ENCODE peak calls at places on chromosomes 16 and 17, in four cellular contexts. N is right cardiac atrium; Z is CD4-positive, alpha-beta memory T cell; Y is heart right ventricle. E is an unnamed sample.

GRCh38 chr17:48546187-48546923 is 1.4 kb upstream of the HOXB2 start:
- DNase-seq in N (peak; percentile 28), Z (no peak), Y (no peak), E (no peak)

GRCh38 chr16:87303962-87304521 is 13.2 kb downstream of the C16orf95 start:
- DNase-seq in N (no peak), Z (no peak), Y (no peak), E (no peak)

GRCh38 chr17:36939944-36940312 is 2.7 kb downstream of the LHX1 start:
- DNase-seq in N (no peak), Z (no peak), Y (no peak), E (no peak)

GRCh38 chr17:2723505-2723996 is 12.0 kb upstream of the CLUH start:
- DNase-seq in N (no peak), Z (no peak), Y (no peak), E (no peak)

GRCh38 chr17:37828313-37829124 is 83.7 kb upstream of the HNF1B start:
- DNase-seq in N (no peak), Z (no peak), Y (no peak), E (peak; percentile 20)

GRCh38 chr16:46833465-46833810 is 2.5 kb upstream of the C16orf87 start:
- DNase-seq in N (no peak), Z (no peak), Y (no peak), E (no peak)

GRCh38 chr17:10155334-10156081 is 42.9 kb downstream of the GAS7 start:
- DNase-seq in N (no peak), Z (no peak), Y (no peak), E (no peak)

GRCh38 chr17:73285603-73285908 is 23.9 kb upstream of the CPSF4L start:
- DNase-seq in N (no peak), Z (no peak), Y (no peak), E (no peak)

GRCh38 chr17:8048736-8049135 is 9.9 kb downstream of the ALOX15B start:
- DNase-seq in N (no peak), Z (no peak), Y (no peak), E (no peak)

GRCh38 chr17:76726766-76727718 is at the start of gene METTL23:
- DNase-seq in N (peak; percentile 86), Z (peak; percentile 93), Y (peak; percentile 88), E (no peak)

GRCh38 chr17:71709271-71709670 is 411.5 kb upstream of the SOX9 start:
- DNase-seq in N (no peak), Z (no peak), Y (no peak), E (no peak)

GRCh38 chr16:86931410-86931941 is 353.1 kb downstream of the FOXL1 start:
- DNase-seq in N (peak; percentile 80), Z (no peak), Y (peak; percentile 77), E (no peak)

GRCh38 chr16:3434373-3434772 is 8.9 kb downstream of the ZNF597 start:
- DNase-seq in N (no peak), Z (no peak), Y (no peak), E (no peak)

GRCh38 chr16:12083625-12084024 is 107.1 kb downstream of the SNX29 start:
- DNase-seq in N (no peak), Z (no peak), Y (no peak), E (no peak)

GRCh38 chr16:69393898-69394849 is 8.4 kb upstream of the TERF2 start:
- DNase-seq in N (peak; percentile 32), Z (no peak), Y (no peak), E (no peak)

GRCh38 chr16:890217-890616 is 80.6 kb downstream of the LMF1 start:
- DNase-seq in N (peak; percentile 19), Z (no peak), Y (peak; percentile 54), E (no peak)

GRCh38 chr17:56867948-56868376 is 34.0 kb downstream of the DGKE start:
- DNase-seq in N (no peak), Z (no peak), Y (no peak), E (no peak)

GRCh38 chr17:45248132-45248936 is 13.6 kb downstream of the SPATA32 start:
- DNase-seq in N (peak; percentile 39), Z (peak; percentile 84), Y (no peak), E (peak; percentile 81)

GRCh38 chr17:19978206-19978802 is 676 bp upstream of the AKAP10 start:
- DNase-seq in N (no peak), Z (no peak), Y (no peak), E (no peak)

GRCh38 chr16:82345318-82345717 is 175.3 kb upstream of the MPHOSPH6 start:
- DNase-seq in N (no peak), Z (no peak), Y (no peak), E (no peak)

GRCh38 chr17:73357981-73358380 is 46.2 kb upstream of the CDC42EP4 start:
- DNase-seq in N (no peak), Z (no peak), Y (no peak), E (no peak)

GRCh38 chr16:15427648-15428239 is 6.6 kb upstream of the BMERB1 start:
- DNase-seq in N (peak; percentile 78), Z (peak; percentile 45), Y (peak; percentile 73), E (peak; percentile 44)

GRCh38 chr16:31072540-31073072 is 1.4 kb downstream of the ZNF668 start:
- DNase-seq in N (no peak), Z (no peak), Y (no peak), E (peak; percentile 45)

GRCh38 chr17:40699880-40700279 is 3.7 kb downstream of the KRT24 start:
- DNase-seq in N (no peak), Z (no peak), Y (no peak), E (no peak)

GRCh38 chr16:77300232-77300631 is 101.0 kb downstream of the SYCE1L start:
- DNase-seq in N (no peak), Z (no peak), Y (no peak), E (no peak)

GRCh38 chr17:79986441-79987186 is 49.1 kb downstream of the TBC1D16 start:
- DNase-seq in N (no peak), Z (no peak), Y (no peak), E (no peak)

GRCh38 chr17:49016775-49017463 is 19.7 kb downstream of the IGF2BP1 start:
- DNase-seq in N (peak; percentile 44), Z (no peak), Y (no peak), E (no peak)

GRCh38 chr17:30304778-30305177 is 13.0 kb upstream of the BLMH start:
- DNase-seq in N (no peak), Z (no peak), Y (no peak), E (no peak)

GRCh38 chr17:37089998-37090397 is 141.2 kb downstream of the AATF start:
- DNase-seq in N (no peak), Z (peak; percentile 76), Y (no peak), E (peak; percentile 62)

GRCh38 chr16:16075463-16076399 is 126.3 kb downstream of the ABCC1 start:
- DNase-seq in N (peak; percentile 60), Z (no peak), Y (peak; percentile 29), E (no peak)

GRCh38 chr17:28369684-28370034 is 448 bp downstream of the VTN start:
- DNase-seq in N (no peak), Z (no peak), Y (no peak), E (no peak)

GRCh38 chr17:81966343-81967243 is 5.6 kb upstream of the NOTUM start:
- DNase-seq in N (peak; percentile 75), Z (no peak), Y (peak; percentile 69), E (no peak)

GRCh38 chr16:57239089-57239488 is 6.0 kb upstream of the ARL2BP start:
- DNase-seq in N (no peak), Z (no peak), Y (no peak), E (no peak)

GRCh38 chr16:10980811-10981210 is 36.4 kb downstream of the CLEC16A start:
- DNase-seq in N (no peak), Z (no peak), Y (no peak), E (no peak)

GRCh38 chr17:66555605-66556004 is 253.2 kb downstream of the PRKCA start:
- DNase-seq in N (no peak), Z (no peak), Y (no peak), E (no peak)

DNA sequence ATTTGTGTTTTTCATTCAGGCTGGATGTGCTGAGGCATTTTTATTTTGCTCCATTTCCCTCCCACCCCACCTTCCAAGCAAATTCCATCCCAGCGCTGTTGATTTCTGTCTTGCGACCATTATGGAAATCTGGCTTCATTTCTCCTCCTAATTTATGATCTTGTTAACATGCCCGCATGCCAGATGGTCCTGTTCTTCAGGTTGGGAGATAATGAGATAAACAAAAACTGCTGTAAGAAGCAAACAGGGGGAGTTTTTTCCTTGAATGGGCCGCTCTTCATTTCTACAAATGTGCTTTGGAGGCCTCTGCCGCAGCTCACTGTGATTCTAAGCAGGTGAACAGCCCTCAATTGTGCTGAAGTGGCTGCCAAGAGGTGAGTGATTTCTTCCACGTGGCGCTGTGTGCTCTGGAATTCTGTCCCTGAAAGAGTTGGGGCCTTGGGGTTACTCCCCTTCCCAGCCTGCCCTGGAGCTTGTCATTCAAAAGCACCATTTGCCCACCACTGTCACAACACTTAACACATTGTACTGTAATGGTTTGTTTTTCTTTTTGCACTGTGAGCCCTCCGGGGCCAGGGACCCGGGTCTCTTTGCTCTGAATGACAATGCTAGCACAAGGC is 112.4 kb upstream of the DNAH9 start:
- DNase-seq in N (no peak), Z (no peak), Y (no peak), E (no peak)
- H3K4me3 ChIP-seq in N (no peak overlapping the region), Z (no peak overlapping the region), Y (no peak overlapping the region), E (no peak overlapping the region)

GRCh38 chr16:89444151-89444723 is 46.1 kb downstream of the ANKRD11 start:
- DNase-seq in N (no peak), Z (no peak), Y (no peak), E (peak; percentile 90)
- H3K4me3 ChIP-seq in N (no peak overlapping the region), Z (no peak overlapping the region), Y (no peak overlapping the region), E (peak overlapping the region; percentile 25)

DNA sequence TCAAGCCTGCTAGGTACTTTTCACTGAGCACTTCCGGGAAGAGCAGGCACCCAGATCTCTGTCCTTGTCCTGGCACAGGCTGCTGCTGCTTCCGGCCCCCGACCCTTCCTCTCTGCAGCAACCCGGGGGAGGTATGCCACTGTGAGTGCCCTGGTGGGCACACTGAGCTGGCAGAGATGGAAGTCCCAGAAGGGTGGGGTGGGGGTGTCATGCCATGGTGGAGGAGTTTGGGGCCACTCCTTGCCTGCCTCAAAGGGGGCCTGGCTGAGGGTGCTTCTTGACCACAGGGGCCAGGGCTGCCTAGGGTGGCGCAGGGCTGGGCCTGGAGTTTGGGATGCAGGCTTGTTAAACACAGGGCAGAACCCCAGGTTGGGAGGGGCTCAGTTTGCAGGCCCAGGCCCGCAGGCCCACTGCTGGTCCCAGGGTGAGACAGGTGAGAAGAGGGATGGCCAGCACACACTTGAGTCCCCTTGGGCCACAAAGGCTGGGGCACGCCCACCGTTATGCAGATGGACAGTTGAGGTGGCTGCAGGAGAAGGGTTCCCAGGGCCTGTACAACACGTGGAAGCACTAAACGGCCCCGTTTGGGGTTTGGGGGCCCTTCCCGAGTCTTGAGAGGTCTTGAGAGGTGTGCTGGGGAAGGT is 8.7 kb downstream of the TMEM235 start:
- DNase-seq in N (no peak), Z (no peak), Y (no peak), E (no peak)
- H3K4me3 ChIP-seq in N (no peak overlapping the region), Z (no peak overlapping the region), Y (no peak overlapping the region), E (no peak overlapping the region)

DNA sequence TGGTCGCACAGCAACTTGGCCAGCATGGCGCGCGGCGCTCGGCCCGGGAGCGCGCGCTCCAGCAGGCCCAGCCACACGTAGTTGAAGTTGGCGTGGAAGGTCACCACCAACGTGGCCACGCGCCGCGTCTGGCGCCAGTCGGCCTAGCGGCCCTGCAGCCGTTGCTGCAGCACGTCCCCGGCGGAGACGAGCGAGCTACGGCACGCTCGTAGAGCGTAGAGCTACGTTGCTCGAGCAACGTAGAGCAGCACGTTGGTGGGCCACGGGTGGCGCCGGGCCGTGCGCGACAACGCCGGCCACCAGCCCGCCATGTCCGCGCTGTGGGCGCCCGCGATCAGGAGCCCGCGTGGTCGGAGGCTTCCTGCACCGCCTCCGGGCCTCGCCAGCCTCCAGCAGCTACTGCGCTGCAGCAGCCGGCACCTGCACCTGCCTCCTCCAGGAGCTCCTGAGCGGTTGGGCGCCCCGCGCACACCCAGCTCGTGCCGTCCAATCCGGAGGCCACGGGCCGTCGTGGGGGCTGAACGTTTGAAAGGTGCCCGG is 13.4 kb upstream of the SULT1A1 start:
- DNase-seq in N (peak; percentile 55), Z (peak; percentile 57), Y (peak; percentile 49), E (peak; percentile 63)
- H3K4me3 ChIP-seq in N (peak overlapping the region; percentile 36), Z (no peak overlapping the region), Y (peak overlapping the region; percentile 62), E (peak overlapping the region; percentile 71)